ENCODE peak calls at places on chromosomes 2 and 18, in ten cellular contexts. O is right lobe of liver; G is H9; I is PC-3; D is cardiac muscle cell; A is A549; B is AG04450; F is body of pancreas; U is CD8-positive, alpha-beta T cell; Z is uterus. M is an unnamed sample.

GRCh38 chr2:199228887-199229819 is 228.6 kb downstream of the SATB2 start:
- DNase-seq in Z (no peak), F (no peak), A (no peak), D (no peak), I (peak; percentile 98), B (peak; percentile 90), U (no peak), O (no peak), G (no peak), M (no peak)

GRCh38 chr2:202848813-202849212 is 22.8 kb downstream of the ICA1L start:
- DNase-seq in O (peak; percentile 30), U (peak; percentile 6), Z (no peak), B (no peak), D (no peak), F (no peak), A (no peak), G (no peak), I (no peak), M (peak; percentile 47)

GRCh38 chr2:5330961-5331360 is 361.2 kb upstream of the SOX11 start:
- DNase-seq in I (peak; percentile 47), F (no peak), U (no peak), B (no peak), A (no peak), O (no peak), Z (no peak), D (no peak), G (no peak), M (no peak)

GRCh38 chr2:160241251-160242137 is 41.4 kb upstream of the ITGB6 start:
- DNase-seq in B (no peak), F (peak; percentile 86), A (peak; percentile 72), I (peak; percentile 82), Z (no peak), U (no peak), D (no peak), O (peak; percentile 28), G (no peak), M (peak; percentile 74)

GRCh38 chr2:67581751-67582150 is 184.6 kb downstream of the ETAA1 start:
- DNase-seq in G (peak; percentile 65), O (no peak), B (no peak), D (no peak), F (no peak), I (peak; percentile 27), Z (no peak), U (no peak), A (no peak), M (no peak)

GRCh38 chr2:182426082-182426914 is 538 bp downstream of the PDE1A start:
- DNase-seq in A (no peak), B (no peak), D (peak; percentile 58), G (no peak), F (no peak), I (no peak), Z (peak; percentile 21), O (no peak), U (no peak), M (no peak)

GRCh38 chr2:119629323-119629825 is 49.6 kb upstream of the TMEM177 start:
- DNase-seq in I (no peak), G (no peak), D (no peak), Z (no peak), F (no peak), A (no peak), U (no peak), B (no peak), O (no peak), M (no peak)

GRCh38 chr2:28366496-28367282 is 26.0 kb upstream of the FOSL2 start:
- DNase-seq in Z (no peak), O (no peak), G (no peak), I (peak; percentile 15), B (no peak), U (peak; percentile 66), D (peak; percentile 34), A (no peak), F (no peak), M (peak; percentile 68)

GRCh38 chr2:86203614-86204013 is 4.4 kb downstream of the MRPL35 start:
- DNase-seq in O (no peak), B (no peak), I (no peak), G (no peak), A (no peak), Z (no peak), U (no peak), F (no peak), D (no peak), M (no peak)

GRCh38 chr18:10463741-10464140 is 9.3 kb downstream of the APCDD1 start:
- DNase-seq in I (no peak), U (no peak), O (no peak), A (no peak), F (no peak), B (no peak), Z (no peak), G (no peak), D (no peak), M (no peak)

GRCh38 chr2:32852821-32853220 is 93.9 kb upstream of the LTBP1 start:
- DNase-seq in A (no peak), O (no peak), F (no peak), Z (no peak), G (no peak), I (no peak), U (no peak), B (no peak), D (no peak), M (no peak)

GRCh38 chr2:10071595-10071994 is 8.6 kb downstream of the CYS1 start:
- DNase-seq in G (peak; percentile 48), Z (no peak), F (no peak), O (no peak), A (no peak), D (no peak), B (no peak), I (no peak), U (no peak), M (no peak)

GRCh38 chr2:65562890-65563289 is 130.5 kb upstream of the SPRED2 start:
- DNase-seq in I (no peak), F (no peak), A (no peak), O (no peak), B (no peak), Z (no peak), U (no peak), D (no peak), G (no peak), M (no peak)

GRCh38 chr18:57859314-57859713 is 56.2 kb upstream of the ATP8B1 start:
- DNase-seq in Z (no peak), A (peak; percentile 27), F (peak; percentile 18), G (peak; percentile 41), B (no peak), I (peak; percentile 45), D (peak; percentile 50), U (no peak), O (no peak), M (no peak)

GRCh38 chr2:19648583-19648982 is 253.2 kb downstream of the TTC32 start:
- DNase-seq in U (no peak), I (peak; percentile 84), Z (no peak), D (no peak), A (peak; percentile 31), B (peak; percentile 39), O (no peak), F (no peak), G (no peak), M (no peak)

GRCh38 chr18:65990944-65991708 is 240.3 kb downstream of the CDH7 start:
- DNase-seq in O (no peak), G (no peak), U (no peak), B (no peak), F (no peak), D (no peak), I (peak; percentile 22), A (no peak), Z (no peak), M (no peak)
- H3K9me3 ChIP-seq in O (no peaks in the 10 kb centered on the region), G (no peaks in the 10 kb centered on the region), U (no peaks in the 10 kb centered on the region), B (no peaks in the 10 kb centered on the region), F (no peaks in the 10 kb centered on the region), D (no peaks in the 10 kb centered on the region), I (no peaks in the 10 kb centered on the region), A (no peaks in the 10 kb centered on the region), Z (no peaks in the 10 kb centered on the region), M (no peaks in the 10 kb centered on the region)

DNA sequence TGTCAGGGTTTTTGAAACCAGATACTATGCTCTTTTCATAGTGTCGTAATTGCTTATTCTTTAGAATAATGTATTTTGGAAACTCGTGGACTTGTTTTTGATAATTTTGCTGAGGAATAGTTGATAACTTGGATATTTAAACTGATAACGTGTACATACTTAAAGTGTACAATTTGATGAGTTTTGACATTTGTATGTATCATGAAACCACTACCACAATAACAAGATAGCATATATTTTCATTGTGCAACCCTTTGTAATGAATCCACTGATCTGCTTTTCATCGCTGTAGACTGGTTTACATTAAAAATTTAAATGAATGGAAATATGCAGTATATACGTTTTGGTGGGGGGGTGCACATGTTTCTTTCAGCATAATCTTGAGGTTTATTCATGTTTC is 45.8 kb downstream of the AGFG1 start:
- DNase-seq in B (no peak), O (no peak), G (no peak), U (no peak), D (no peak), A (no peak), I (no peak), Z (no peak), F (no peak), M (no peak)
- H3K27ac ChIP-seq in B (no peak overlapping the region), O (no peak overlapping the region), G (no peak overlapping the region), U (no peak overlapping the region), D (no peak overlapping the region), A (no peak overlapping the region), I (no peak overlapping the region), Z (no peak overlapping the region), F (no peak overlapping the region), M (no peak overlapping the region)

GRCh38 chr2:133477614-133477990 is 90.7 kb downstream of the NCKAP5 start:
- DNase-seq in O (no peak), U (no peak), G (no peak), A (no peak), D (no peak), F (no peak), I (peak; percentile 75), B (no peak), Z (no peak), M (no peak)

GRCh38 chr2:133480707-133481429 is 87.4 kb downstream of the NCKAP5 start:
- DNase-seq in A (no peak), U (no peak), D (no peak), I (peak; percentile 64), Z (no peak), G (no peak), B (no peak), F (no peak), O (no peak), M (no peak)

GRCh38 chr2:133475610-133476009 is 92.7 kb downstream of the NCKAP5 start:
- DNase-seq in F (no peak), O (no peak), I (peak; percentile 55), U (no peak), A (no peak), Z (no peak), B (no peak), G (no peak), D (no peak), M (no peak)

GRCh38 chr2:133476931-133477613 is 91.2 kb downstream of the NCKAP5 start:
- DNase-seq in Z (no peak), I (peak; percentile 7), F (no peak), O (no peak), D (no peak), B (no peak), U (no peak), A (no peak), G (no peak), M (no peak)
- TF ChIP-seq CTCF in Z (no peak), I (no peak), F (no peak), O (no peak), D (no peak), B (no peak), U (no peak), A (no peak), G (no peak), M (no peak)

DNA sequence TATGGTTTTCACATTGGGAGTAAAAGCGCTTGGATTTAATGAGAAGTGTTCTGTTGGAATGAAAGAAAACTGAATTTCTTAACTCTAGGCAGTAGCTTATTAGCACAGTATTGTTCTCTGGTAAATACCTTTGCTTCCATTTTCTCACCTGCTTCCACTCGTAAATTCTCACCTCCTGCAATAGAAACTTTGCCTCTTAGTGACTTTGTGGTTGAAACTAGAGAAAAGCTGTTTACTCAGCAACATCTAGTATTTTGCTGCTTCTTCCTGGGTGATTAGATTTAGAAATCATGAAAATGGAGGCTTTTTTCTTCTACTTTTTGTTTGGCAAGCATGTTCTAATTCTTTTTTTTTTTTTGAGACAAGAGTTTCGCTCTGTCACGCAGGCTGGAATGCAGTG is 385.4 kb downstream of the SPAG16 start:
- DNase-seq in U (no peak), F (no peak), O (no peak), I (no peak), D (no peak), Z (no peak), B (no peak), G (no peak), A (no peak), M (no peak)
- H3K9me3 ChIP-seq in U (no peaks in the 10 kb centered on the region), F (no peaks in the 10 kb centered on the region), O (peaks cover 8% of the 10 kb centered on the region), I (peaks cover 6% of the 10 kb centered on the region), D (no peaks in the 10 kb centered on the region), Z (no peaks in the 10 kb centered on the region), B (peaks cover 7% of the 10 kb centered on the region), G (no peaks in the 10 kb centered on the region), A (peaks cover 5% of the 10 kb centered on the region), M (no peaks in the 10 kb centered on the region)

M was measured in upper lobe of left lung.